ENCODE peak calls at places on chromosomes 12 and 14, in five cellular contexts. G is uterus, O is H1, B is lower lobe of right lung, J is Caco-2. R is an unnamed sample.

GRCh38 chr12:92044435-92044834 is 101.2 kb downstream of the BTG1 start:
- DNase-seq in J (no peak), G (no peak), O (no peak), B (no peak), R (no peak)

GRCh38 chr12:78680596-78680995 is 184.0 kb upstream of the SYT1 start:
- DNase-seq in J (no peak), O (no peak), B (no peak), G (no peak), R (no peak)

GRCh38 chr14:75247286-75247922 is 31.2 kb upstream of the FOS start:
- DNase-seq in J (no peak), O (no peak), B (peak; percentile 7), G (no peak), R (peak; percentile 75)

GRCh38 chr14:74592476-74593191 is 19.4 kb downstream of the LTBP2 start:
- DNase-seq in G (no peak), B (no peak), O (no peak), J (no peak), R (no peak)

GRCh38 chr14:74515891-74516412 is 22.4 kb downstream of the ISCA2 start:
- DNase-seq in O (no peak), J (no peak), B (peak; percentile 24), G (no peak), R (no peak)

GRCh38 chr14:57066887-57067513 is 201.7 kb downstream of the EXOC5 start:
- DNase-seq in B (peak; percentile 51), J (peak; percentile 54), G (no peak), O (peak; percentile 78), R (peak; percentile 42)

GRCh38 chr14:59583755-59584154 is 7.1 kb upstream of the CCDC175 start:
- DNase-seq in J (no peak), O (no peak), G (no peak), B (no peak), R (no peak)

GRCh38 chr12:131795688-131796410 is 32.3 kb upstream of the MMP17 start:
- DNase-seq in J (peak; percentile 77), B (peak; percentile 77), G (no peak), O (peak; percentile 65), R (no peak)

GRCh38 chr12:57752668-57753000 is 524 bp upstream of the CDK4 start:
- DNase-seq in J (no peak), B (no peak), O (no peak), G (no peak), R (no peak)

DNA sequence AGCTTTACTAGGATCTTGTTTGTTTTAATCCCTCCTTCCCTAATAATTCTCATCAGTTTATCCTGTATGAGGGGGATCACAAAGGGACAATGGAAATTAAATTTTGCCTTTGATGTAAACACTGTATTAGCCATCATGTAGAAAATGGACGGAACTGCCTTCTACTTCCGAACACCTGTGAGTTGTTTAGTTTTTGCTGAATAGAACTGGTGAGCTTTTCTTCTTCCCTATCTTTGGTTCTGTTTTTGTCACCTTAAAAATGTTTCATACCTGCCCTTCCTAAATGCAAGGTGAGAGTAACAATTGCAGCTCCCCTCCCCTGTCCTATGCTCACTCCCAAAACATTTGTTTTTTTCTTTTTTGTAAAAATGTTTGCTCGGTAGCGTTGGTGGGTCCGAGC is 7.6 kb downstream of the FOXA1 start:
- DNase-seq in O (no peak), J (no peak), G (no peak), B (no peak), R (peak; percentile 31)
- H3K4me3 ChIP-seq in O (peak overlapping the region; percentile 63), J (peak overlapping the region; percentile 92), G (no peak overlapping the region), B (peak overlapping the region; percentile 60), R (peak overlapping the region; percentile 46)

DNA sequence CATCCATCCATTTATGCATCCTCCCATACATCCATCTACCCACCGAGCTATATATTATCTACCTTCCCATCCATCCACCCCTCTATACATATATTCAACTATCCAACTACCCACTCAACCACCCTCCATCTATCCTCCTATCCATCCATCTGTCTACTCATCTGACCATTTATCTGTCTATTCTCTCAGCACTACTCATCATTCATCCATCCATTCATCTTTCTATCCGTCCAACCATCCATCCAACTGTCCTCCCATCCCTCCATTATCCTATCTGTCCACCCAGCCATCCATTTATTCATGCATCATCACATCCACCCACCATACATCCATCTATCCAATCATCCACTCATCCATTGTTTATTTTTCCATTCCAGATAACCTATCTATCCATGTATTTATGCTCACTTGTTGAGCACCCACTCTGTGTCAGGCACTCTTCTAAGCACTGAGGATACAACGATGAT is 11.5 kb downstream of the ASB2 start:
- DNase-seq in B (no peak), G (no peak), O (no peak), J (no peak), R (no peak)
- H3K4me1 ChIP-seq in B (peaks cover 55% of the 10 kb centered on the region), G (no peaks in the 10 kb centered on the region), O (no peaks in the 10 kb centered on the region), J (peaks cover 25% of the 10 kb centered on the region), R (no peaks in the 10 kb centered on the region)

DNA sequence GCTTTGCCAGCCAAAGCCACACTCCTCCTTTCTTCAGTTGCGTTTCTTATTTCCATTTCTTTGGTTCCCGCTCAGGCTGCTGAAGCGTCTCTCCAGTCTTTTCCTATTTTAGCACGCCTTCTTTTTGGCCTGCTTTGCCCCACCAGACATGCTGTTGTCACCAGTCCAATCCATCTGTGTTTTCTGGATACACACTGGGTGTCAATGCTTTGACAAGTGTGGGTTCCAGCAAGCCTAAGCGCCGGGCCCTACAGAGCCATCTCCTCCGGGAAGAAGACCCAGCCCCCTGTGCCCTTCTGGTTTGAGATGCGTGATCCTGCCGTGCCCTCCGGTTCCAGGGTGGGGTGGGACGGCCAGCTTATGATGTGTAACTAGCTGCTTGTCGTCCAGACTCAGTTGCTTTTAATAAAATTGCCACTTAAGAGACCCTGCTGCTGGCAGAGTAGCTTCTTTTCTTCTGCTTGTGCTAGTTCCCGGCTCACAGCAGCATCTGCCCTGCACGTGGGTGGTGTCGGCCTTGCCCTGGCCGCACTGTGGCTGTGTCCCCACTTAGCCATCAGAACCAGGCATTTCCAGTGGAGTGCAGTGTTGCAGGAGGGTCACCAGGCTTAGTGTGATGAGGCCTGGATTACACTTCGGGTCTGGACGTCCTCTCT is 29.7 kb downstream of the EML1 start:
- DNase-seq in G (no peak), J (no peak), B (no peak), O (no peak), R (no peak)
- H3K27me3 ChIP-seq in G (no peaks in the 10 kb centered on the region), J (no peaks in the 10 kb centered on the region), B (no peaks in the 10 kb centered on the region), O (no peaks in the 10 kb centered on the region), R (peaks cover 5% of the 10 kb centered on the region)

GRCh38 chr12:69007858-69008314 is 74.9 kb upstream of the CPM start:
- DNase-seq in G (no peak), B (no peak), J (no peak), O (no peak), R (peak; percentile 11)

GRCh38 chr12:69002969-69003368 is 70.0 kb upstream of the CPM start:
- DNase-seq in B (no peak), G (no peak), O (no peak), J (no peak), R (no peak)

GRCh38 chr12:69008510-69008909 is 75.5 kb upstream of the CPM start:
- DNase-seq in J (no peak), B (no peak), O (no peak), G (no peak), R (no peak)

DNA sequence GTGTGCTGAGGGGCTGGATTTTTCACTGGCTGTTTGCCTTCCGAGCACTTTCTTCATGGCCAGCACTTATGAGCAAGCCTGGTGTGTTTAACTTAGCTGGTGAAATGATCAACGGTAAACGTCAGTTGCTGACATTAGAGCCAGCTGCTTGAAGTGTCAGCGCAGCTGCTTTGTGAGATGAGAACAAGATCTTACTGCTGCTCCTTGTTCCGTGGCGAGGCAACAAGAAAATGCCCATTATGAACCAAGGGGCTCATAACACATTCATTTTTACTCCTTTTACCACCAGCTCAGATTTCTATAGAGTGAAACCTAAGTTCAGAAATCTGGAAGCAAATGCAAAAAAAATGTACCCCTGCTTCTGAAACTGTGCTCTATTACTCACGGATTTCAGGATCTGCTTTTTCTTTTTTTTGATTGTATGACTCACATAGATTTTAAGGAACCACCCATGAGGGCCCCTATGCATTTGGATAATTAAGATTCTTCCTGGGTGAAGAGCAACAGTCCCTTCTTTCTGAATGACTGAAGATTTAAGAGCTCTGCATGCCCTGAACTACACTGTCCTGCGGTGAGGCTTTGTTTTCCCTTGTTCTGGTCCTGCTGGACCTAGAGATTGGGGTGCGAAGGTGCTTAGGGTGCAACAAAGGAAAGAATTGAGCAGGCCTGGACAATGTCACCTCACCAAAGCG is 74.3 kb upstream of the CPM start:
- DNase-seq in O (no peak), G (no peak), B (no peak), J (no peak), R (peak; percentile 35)
- H3K4me3 ChIP-seq in O (peak overlapping the region; percentile 27), G (no peak overlapping the region), B (no peak overlapping the region), J (no peak overlapping the region), R (no peak overlapping the region)

DNA sequence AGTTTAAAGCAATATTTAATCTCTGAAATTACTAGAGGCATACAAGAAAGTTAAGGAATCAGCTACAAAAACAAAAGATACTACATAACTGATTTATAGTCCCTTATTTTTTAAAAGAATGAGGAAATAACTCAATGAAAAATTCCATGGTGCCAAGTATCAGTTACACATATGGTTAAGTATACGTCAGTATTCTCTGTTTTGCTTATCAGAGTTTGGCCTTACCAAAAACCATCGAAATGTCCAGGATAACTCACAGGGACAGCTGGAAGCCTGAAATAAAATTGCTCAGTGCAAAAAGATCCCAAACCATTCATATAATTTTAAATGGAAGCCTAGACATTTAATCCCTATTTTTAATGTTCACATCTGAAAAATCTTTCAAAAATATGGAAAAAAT is 3.6 kb downstream of the CFL2 start:
- DNase-seq in B (no peak), O (no peak), G (no peak), J (no peak), R (no peak)
- H3K4me1 ChIP-seq in B (peaks cover 42% of the 10 kb centered on the region), O (no peaks in the 10 kb centered on the region), G (no peaks in the 10 kb centered on the region), J (peaks cover 4% of the 10 kb centered on the region), R (no peaks in the 10 kb centered on the region)

R was measured in small intestine.